ENCODE peak calls at places on chromosomes 7 and 10, in nine cellular contexts. One of them, this sample, is unnamed. For H3K9me3, the result is how much of the 10 kb centered on the place peaks cover.

GRCh38 chr7:80954181-80954580 is 35.3 kb upstream of the SEMA3C start:
- DNase-seq in suprapubic skin: no peak
- DNase-seq in body of pancreas: no peak
- DNase-seq in A549: no peak
- DNase-seq in CD8-positive, alpha-beta memory T cell: no peak
- DNase-seq in upper lobe of right lung: no peak
- DNase-seq in hepatocyte: no peak
- DNase-seq in IMR-90: no peak
- DNase-seq in ascending aorta: no peak
- DNase-seq in this sample: no peak

GRCh38 chr10:96720422-96721206 is at the start of gene PIK3AP1:
- DNase-seq in suprapubic skin: no peak
- DNase-seq in body of pancreas: peak
- DNase-seq in A549: peak
- DNase-seq in CD8-positive, alpha-beta memory T cell: peak
- DNase-seq in upper lobe of right lung: peak
- DNase-seq in hepatocyte: peak
- DNase-seq in IMR-90: no peak
- DNase-seq in ascending aorta: peak
- DNase-seq in this sample: peak

GRCh38 chr7:55545496-55545895 is 26.8 kb downstream of the VOPP1 start:
- DNase-seq in suprapubic skin: no peak
- DNase-seq in body of pancreas: no peak
- DNase-seq in A549: no peak
- DNase-seq in CD8-positive, alpha-beta memory T cell: no peak
- DNase-seq in upper lobe of right lung: no peak
- DNase-seq in hepatocyte: no peak
- DNase-seq in IMR-90: peak
- DNase-seq in ascending aorta: no peak
- DNase-seq in this sample: no peak

GRCh38 chr7:132569884-132570614 is 6.2 kb downstream of the PLXNA4 start:
- DNase-seq in suprapubic skin: no peak
- DNase-seq in body of pancreas: no peak
- DNase-seq in A549: no peak
- DNase-seq in CD8-positive, alpha-beta memory T cell: no peak
- DNase-seq in upper lobe of right lung: no peak
- DNase-seq in hepatocyte: no peak
- DNase-seq in IMR-90: no peak
- DNase-seq in ascending aorta: no peak
- DNase-seq in this sample: no peak

GRCh38 chr10:29948971-29949370 is 110.4 kb downstream of the JCAD start:
- DNase-seq in suprapubic skin: no peak
- DNase-seq in body of pancreas: peak
- DNase-seq in A549: no peak
- DNase-seq in CD8-positive, alpha-beta memory T cell: no peak
- DNase-seq in upper lobe of right lung: no peak
- DNase-seq in hepatocyte: no peak
- DNase-seq in IMR-90: no peak
- DNase-seq in ascending aorta: peak
- DNase-seq in this sample: no peak

GRCh38 chr10:61477469-61477868 is 24.3 kb upstream of the TMEM26 start:
- DNase-seq in suprapubic skin: no peak
- DNase-seq in body of pancreas: no peak
- DNase-seq in A549: no peak
- DNase-seq in CD8-positive, alpha-beta memory T cell: no peak
- DNase-seq in upper lobe of right lung: no peak
- DNase-seq in hepatocyte: no peak
- DNase-seq in IMR-90: no peak
- DNase-seq in ascending aorta: no peak
- DNase-seq in this sample: no peak

GRCh38 chr7:24608504-24608903 is 35.3 kb downstream of the PALS2 start:
- DNase-seq in suprapubic skin: no peak
- DNase-seq in body of pancreas: no peak
- DNase-seq in A549: no peak
- DNase-seq in CD8-positive, alpha-beta memory T cell: no peak
- DNase-seq in upper lobe of right lung: no peak
- DNase-seq in hepatocyte: no peak
- DNase-seq in IMR-90: no peak
- DNase-seq in ascending aorta: no peak
- DNase-seq in this sample: no peak

GRCh38 chr10:22674215-22674930 is 40.0 kb downstream of the PIP4K2A start:
- DNase-seq in suprapubic skin: no peak
- DNase-seq in body of pancreas: no peak
- DNase-seq in A549: no peak
- DNase-seq in CD8-positive, alpha-beta memory T cell: no peak
- DNase-seq in upper lobe of right lung: no peak
- DNase-seq in hepatocyte: no peak
- DNase-seq in IMR-90: peak
- DNase-seq in ascending aorta: no peak
- DNase-seq in this sample: no peak

GRCh38 chr7:154610903-154611302 is 392.0 kb downstream of the PAXIP1 start:
- DNase-seq in suprapubic skin: no peak
- DNase-seq in body of pancreas: no peak
- DNase-seq in A549: no peak
- DNase-seq in CD8-positive, alpha-beta memory T cell: no peak
- DNase-seq in upper lobe of right lung: no peak
- DNase-seq in hepatocyte: no peak
- DNase-seq in IMR-90: no peak
- DNase-seq in ascending aorta: no peak
- DNase-seq in this sample: no peak

DNA sequence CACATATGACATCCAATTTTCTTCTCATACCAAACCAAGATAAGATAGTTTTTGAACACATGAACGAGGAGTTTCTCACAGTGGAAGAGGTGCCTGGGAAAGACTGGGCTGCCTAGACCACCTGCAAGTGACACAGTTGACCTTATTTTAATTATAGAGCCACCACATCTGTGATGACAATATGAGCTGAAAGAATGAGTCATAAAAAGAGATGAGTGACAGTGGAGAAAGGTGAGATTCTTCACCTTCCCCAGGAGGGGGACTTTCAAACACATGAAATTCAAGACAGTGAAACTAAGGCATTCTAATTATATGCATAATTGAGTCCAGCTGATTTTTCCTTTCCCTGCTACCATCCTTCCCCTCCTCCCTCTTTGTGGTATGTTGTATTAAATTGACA is 475.5 kb downstream of the NXPH1 start:
- DNase-seq in suprapubic skin: no peak
- DNase-seq in body of pancreas: no peak
- DNase-seq in A549: no peak
- DNase-seq in CD8-positive, alpha-beta memory T cell: no peak
- DNase-seq in upper lobe of right lung: no peak
- DNase-seq in hepatocyte: no peak
- DNase-seq in IMR-90: no peak
- DNase-seq in ascending aorta: no peak
- DNase-seq in this sample: no peak
- H3K9me3 ChIP-seq in suprapubic skin: under half
- H3K9me3 ChIP-seq in body of pancreas: under half
- H3K9me3 ChIP-seq in A549: under half
- H3K9me3 ChIP-seq in CD8-positive, alpha-beta memory T cell: under half
- H3K9me3 ChIP-seq in upper lobe of right lung: under half
- H3K9me3 ChIP-seq in hepatocyte: under half
- H3K9me3 ChIP-seq in IMR-90: under half
- H3K9me3 ChIP-seq in ascending aorta: under half
- H3K9me3 ChIP-seq in this sample: under half

DNA sequence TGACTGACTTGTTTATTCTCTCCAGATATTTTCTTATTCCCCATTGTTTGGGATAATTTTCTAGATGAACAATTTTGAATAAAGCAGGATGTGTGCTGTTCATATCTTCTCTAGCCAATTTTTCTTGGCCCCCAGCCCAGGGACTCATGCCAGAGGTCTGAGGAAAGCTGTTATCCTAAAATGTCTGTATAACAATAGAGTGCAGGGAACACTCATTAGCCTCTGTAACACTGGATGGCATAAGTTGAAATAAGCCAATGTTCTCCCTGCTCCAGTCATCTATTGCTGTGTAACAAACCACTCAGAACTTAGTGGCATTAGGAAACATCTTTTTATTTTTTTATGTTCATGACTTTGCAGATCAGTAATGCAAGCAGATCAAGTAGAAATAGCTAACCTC is 121.7 kb upstream of the TRIM24 start:
- DNase-seq in suprapubic skin: no peak
- DNase-seq in body of pancreas: peak
- DNase-seq in A549: no peak
- DNase-seq in CD8-positive, alpha-beta memory T cell: no peak
- DNase-seq in upper lobe of right lung: no peak
- DNase-seq in hepatocyte: no peak
- DNase-seq in IMR-90: no peak
- DNase-seq in ascending aorta: no peak
- DNase-seq in this sample: no peak
- H3K9me3 ChIP-seq in suprapubic skin: under half
- H3K9me3 ChIP-seq in body of pancreas: under half
- H3K9me3 ChIP-seq in A549: under half
- H3K9me3 ChIP-seq in CD8-positive, alpha-beta memory T cell: under half
- H3K9me3 ChIP-seq in upper lobe of right lung: under half
- H3K9me3 ChIP-seq in hepatocyte: under half
- H3K9me3 ChIP-seq in IMR-90: under half
- H3K9me3 ChIP-seq in ascending aorta: under half
- H3K9me3 ChIP-seq in this sample: under half

GRCh38 chr7:158141221-158141582 is 446.4 kb downstream of the PTPRN2 start:
- DNase-seq in suprapubic skin: peak
- DNase-seq in body of pancreas: no peak
- DNase-seq in A549: no peak
- DNase-seq in CD8-positive, alpha-beta memory T cell: no peak
- DNase-seq in upper lobe of right lung: no peak
- DNase-seq in hepatocyte: no peak
- DNase-seq in IMR-90: no peak
- DNase-seq in ascending aorta: no peak
- DNase-seq in this sample: no peak
- H3K9me3 ChIP-seq in suprapubic skin: under half
- H3K9me3 ChIP-seq in body of pancreas: under half
- H3K9me3 ChIP-seq in A549: under half
- H3K9me3 ChIP-seq in CD8-positive, alpha-beta memory T cell: under half
- H3K9me3 ChIP-seq in upper lobe of right lung: under half
- H3K9me3 ChIP-seq in hepatocyte: under half
- H3K9me3 ChIP-seq in IMR-90: half or more
- H3K9me3 ChIP-seq in ascending aorta: under half
- H3K9me3 ChIP-seq in this sample: under half

DNA sequence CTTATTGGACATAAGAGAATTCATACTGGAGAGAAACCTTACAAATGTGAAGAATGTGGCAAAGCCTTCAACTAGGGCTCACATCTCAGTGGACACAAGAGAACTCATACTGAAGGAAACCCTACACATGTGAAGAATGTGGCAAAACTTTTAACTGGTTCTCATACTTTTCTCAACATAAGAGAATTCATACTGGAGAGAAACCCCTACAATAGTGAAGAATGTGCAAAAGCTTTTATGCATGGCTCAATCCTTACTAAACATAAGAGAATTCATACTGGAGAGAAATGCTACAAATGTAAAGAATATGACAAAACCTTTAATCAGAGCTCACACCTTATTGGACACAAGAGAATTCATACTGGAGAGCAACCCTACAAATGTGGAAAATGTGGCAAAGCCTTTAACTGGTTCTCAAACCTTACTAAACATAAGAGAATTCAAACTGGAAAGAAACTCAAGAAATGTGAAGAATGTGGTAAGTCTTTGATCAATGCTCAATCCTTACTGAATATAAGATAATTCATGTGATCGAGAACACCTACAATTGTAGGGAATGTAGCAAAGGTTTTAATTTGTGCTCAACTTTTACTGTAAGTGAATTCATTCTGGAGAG is 121.8 kb upstream of the ZNF722 start:
- DNase-seq in suprapubic skin: no peak
- DNase-seq in body of pancreas: no peak
- DNase-seq in A549: no peak
- DNase-seq in CD8-positive, alpha-beta memory T cell: no peak
- DNase-seq in upper lobe of right lung: no peak
- DNase-seq in hepatocyte: no peak
- DNase-seq in IMR-90: no peak
- DNase-seq in ascending aorta: no peak
- DNase-seq in this sample: no peak
- H3K9me3 ChIP-seq in suprapubic skin: half or more
- H3K9me3 ChIP-seq in body of pancreas: under half
- H3K9me3 ChIP-seq in A549: under half
- H3K9me3 ChIP-seq in CD8-positive, alpha-beta memory T cell: under half
- H3K9me3 ChIP-seq in upper lobe of right lung: half or more
- H3K9me3 ChIP-seq in hepatocyte: under half
- H3K9me3 ChIP-seq in IMR-90: under half
- H3K9me3 ChIP-seq in ascending aorta: half or more
- H3K9me3 ChIP-seq in this sample: under half

GRCh38 chr7:15582773-15583172 is 21.0 kb upstream of the AGMO start:
- DNase-seq in suprapubic skin: no peak
- DNase-seq in body of pancreas: no peak
- DNase-seq in A549: no peak
- DNase-seq in CD8-positive, alpha-beta memory T cell: no peak
- DNase-seq in upper lobe of right lung: no peak
- DNase-seq in hepatocyte: no peak
- DNase-seq in IMR-90: no peak
- DNase-seq in ascending aorta: no peak
- DNase-seq in this sample: no peak

GRCh38 chr7:15581352-15581951 is 19.6 kb upstream of the AGMO start:
- DNase-seq in suprapubic skin: no peak
- DNase-seq in body of pancreas: no peak
- DNase-seq in A549: no peak
- DNase-seq in CD8-positive, alpha-beta memory T cell: no peak
- DNase-seq in upper lobe of right lung: no peak
- DNase-seq in hepatocyte: no peak
- DNase-seq in IMR-90: no peak
- DNase-seq in ascending aorta: no peak
- DNase-seq in this sample: no peak

GRCh38 chr7:15580604-15581351 is 19.0 kb upstream of the AGMO start:
- DNase-seq in suprapubic skin: no peak
- DNase-seq in body of pancreas: no peak
- DNase-seq in A549: no peak
- DNase-seq in CD8-positive, alpha-beta memory T cell: no peak
- DNase-seq in upper lobe of right lung: no peak
- DNase-seq in hepatocyte: no peak
- DNase-seq in IMR-90: no peak
- DNase-seq in ascending aorta: no peak
- DNase-seq in this sample: no peak

DNA sequence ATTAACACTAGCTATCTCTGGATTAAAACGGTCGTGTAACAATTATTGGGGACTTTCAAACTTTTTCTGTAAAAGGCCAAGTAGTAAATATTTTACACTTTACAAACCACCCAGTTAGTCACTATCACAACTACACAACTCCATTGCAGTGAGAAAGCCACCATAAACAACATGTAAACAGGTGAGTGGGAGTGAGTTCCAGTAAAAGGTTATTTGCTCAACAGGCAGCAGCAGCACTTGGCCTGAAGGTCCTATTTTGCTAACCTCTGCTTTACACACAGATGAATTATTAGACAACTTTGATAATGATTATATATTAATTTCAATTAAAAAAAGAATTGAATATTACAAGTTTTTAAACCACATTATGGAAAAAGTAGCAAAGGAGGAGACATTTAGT is 15.8 kb upstream of the AGMO start:
- DNase-seq in suprapubic skin: no peak
- DNase-seq in body of pancreas: no peak
- DNase-seq in A549: no peak
- DNase-seq in CD8-positive, alpha-beta memory T cell: no peak
- DNase-seq in upper lobe of right lung: no peak
- DNase-seq in hepatocyte: no peak
- DNase-seq in IMR-90: no peak
- DNase-seq in ascending aorta: no peak
- DNase-seq in this sample: no peak
- H3K9me3 ChIP-seq in suprapubic skin: under half
- H3K9me3 ChIP-seq in body of pancreas: under half
- H3K9me3 ChIP-seq in A549: under half
- H3K9me3 ChIP-seq in CD8-positive, alpha-beta memory T cell: under half
- H3K9me3 ChIP-seq in upper lobe of right lung: under half
- H3K9me3 ChIP-seq in hepatocyte: under half
- H3K9me3 ChIP-seq in IMR-90: under half
- H3K9me3 ChIP-seq in ascending aorta: under half
- H3K9me3 ChIP-seq in this sample: under half

This sample was measured in T-helper 17 cell.